ENCODE peak calls at places on chromosomes 13 and 19, in eight cellular contexts. K, G, O, V, Q, B, R and H are unnamed samples.

GRCh38 chr13:20400774-20401173 is 124.9 kb downstream of the CRYL1 start:
- DNase-seq in K (no peak), G (no peak), O (no peak), V (no peak), Q (peak; percentile 22), B (no peak), R (no peak), H (no peak)

GRCh38 chr13:40116008-40116407 is 460.5 kb downstream of the COG6 start:
- DNase-seq in K (peak; percentile 17), G (no peak), O (peak; percentile 61), V (peak; percentile 46), Q (peak; percentile 99), B (no peak), R (no peak), H (no peak)

GRCh38 chr13:95264225-95264624 is 37.0 kb downstream of the ABCC4 start:
- DNase-seq in K (no peak), G (no peak), O (no peak), V (no peak), Q (no peak), B (no peak), R (no peak), H (no peak)

GRCh38 chr19:37227996-37228395 is 10.0 kb downstream of the ZNF383 start:
- DNase-seq in K (no peak), G (no peak), O (peak; percentile 48), V (no peak), Q (no peak), B (no peak), R (peak; percentile 35), H (peak; percentile 48)

GRCh38 chr19:8306235-8307054 is 1.7 kb downstream of the CD320 start:
- DNase-seq in K (no peak), G (no peak), O (peak; percentile 2), V (peak; percentile 45), Q (no peak), B (no peak), R (no peak), H (no peak)

GRCh38 chr19:43541920-43542650 is 9.1 kb downstream of the ZNF575 start:
- DNase-seq in K (no peak), G (no peak), O (no peak), V (no peak), Q (no peak), B (no peak), R (no peak), H (no peak)

GRCh38 chr19:49214701-49215100 is 57.1 kb downstream of the TRPM4 start:
- DNase-seq in K (no peak), G (peak; percentile 51), O (no peak), V (peak; percentile 3), Q (no peak), B (no peak), R (no peak), H (no peak)

GRCh38 chr19:17255150-17255621 is 9.4 kb downstream of the USHBP1 start:
- DNase-seq in K (no peak), G (no peak), O (no peak), V (no peak), Q (no peak), B (no peak), R (no peak), H (no peak)

GRCh38 chr19:20167020-20167644 is at the start of gene ZNF486:
- DNase-seq in K (peak; percentile 90), G (peak; percentile 34), O (peak; percentile 95), V (peak; percentile 24), Q (peak; percentile 96), B (peak; percentile 90), R (no peak), H (peak; percentile 82)

GRCh38 chr13:99371956-99372355 is 64.8 kb upstream of the GPR183 start:
- DNase-seq in K (peak; percentile 65), G (no peak), O (peak; percentile 71), V (no peak), Q (no peak), B (peak; percentile 27), R (no peak), H (no peak)

GRCh38 chr13:80436571-80437169 is 95.7 kb upstream of the SPRY2 start:
- DNase-seq in K (no peak), G (no peak), O (no peak), V (no peak), Q (peak; percentile 62), B (no peak), R (no peak), H (no peak)

GRCh38 chr19:3368441-3368795 is 2.0 kb downstream of the NFIC start:
- DNase-seq in K (no peak), G (no peak), O (no peak), V (peak; percentile 41), Q (no peak), B (no peak), R (no peak), H (no peak)

GRCh38 chr13:111337206-111337605 is 16.8 kb downstream of the TEX29 start:
- DNase-seq in K (no peak), G (no peak), O (no peak), V (no peak), Q (peak; percentile 77), B (no peak), R (no peak), H (no peak)

GRCh38 chr13:99087954-99088491 is 110.2 kb upstream of the DOCK9 start:
- DNase-seq in K (peak; percentile 22), G (peak; percentile 31), O (peak; percentile 40), V (no peak), Q (no peak), B (no peak), R (peak; percentile 72), H (no peak)

GRCh38 chr19:39474139-39474620 is 6.5 kb upstream of the TIMM50 start:
- DNase-seq in K (peak; percentile 71), G (peak; percentile 68), O (peak; percentile 80), V (peak; percentile 74), Q (peak; percentile 46), B (peak; percentile 9), R (no peak), H (no peak)

GRCh38 chr13:30308548-30308947 is 1.2 kb upstream of the KATNAL1 start:
- DNase-seq in K (no peak), G (no peak), O (peak; percentile 31), V (peak; percentile 38), Q (peak; percentile 85), B (no peak), R (no peak), H (no peak)

GRCh38 chr13:30045916-30046704 is 195.7 kb upstream of the UBL3 start:
- DNase-seq in K (no peak), G (no peak), O (no peak), V (no peak), Q (peak; percentile 44), B (no peak), R (no peak), H (no peak)

GRCh38 chr19:35509018-35509652 is 4.3 kb downstream of the DMKN start:
- DNase-seq in K (no peak), G (no peak), O (peak; percentile 43), V (no peak), Q (no peak), B (no peak), R (no peak), H (no peak)

GRCh38 chr19:33737704-33738103 is 59.0 kb upstream of the KCTD15 start:
- DNase-seq in K (no peak), G (no peak), O (no peak), V (no peak), Q (no peak), B (no peak), R (no peak), H (no peak)

GRCh38 chr19:58154287-58154678 is 3.7 kb upstream of the ZNF329 start:
- DNase-seq in K (no peak), G (no peak), O (no peak), V (no peak), Q (peak; percentile 57), B (peak; percentile 15), R (no peak), H (no peak)

GRCh38 chr13:67383358-67383757 is 153.2 kb upstream of the PCDH9 start:
- DNase-seq in K (no peak), G (no peak), O (no peak), V (no peak), Q (peak; percentile 59), B (no peak), R (no peak), H (no peak)

GRCh38 chr19:34772697-34773554 is at the start of gene ZNF599:
- DNase-seq in K (peak; percentile 82), G (peak; percentile 80), O (peak; percentile 92), V (peak; percentile 84), Q (peak; percentile 92), B (peak; percentile 83), R (peak; percentile 86), H (peak; percentile 75)

GRCh38 chr13:88622362-88622973 is 951.3 kb downstream of the SLITRK5 start:
- DNase-seq in K (no peak), G (no peak), O (no peak), V (no peak), Q (peak; percentile 6), B (no peak), R (no peak), H (no peak)

GRCh38 chr13:73325351-73326214 is 266.8 kb downstream of the KLF5 start:
- DNase-seq in K (no peak), G (no peak), O (no peak), V (no peak), Q (no peak), B (no peak), R (no peak), H (no peak)

GRCh38 chr19:5507056-5507624 is 51.9 kb downstream of the ZNRF4 start:
- DNase-seq in K (no peak), G (no peak), O (no peak), V (no peak), Q (no peak), B (no peak), R (no peak), H (no peak)

GRCh38 chr19:10998045-10998533 is 37.3 kb downstream of the SMARCA4 start:
- DNase-seq in K (no peak), G (no peak), O (no peak), V (no peak), Q (peak; percentile 30), B (no peak), R (no peak), H (no peak)

GRCh38 chr13:25980255-25980654 is 71.6 kb downstream of the SHISA2 start:
- DNase-seq in K (no peak), G (no peak), O (no peak), V (no peak), Q (peak; percentile 8), B (no peak), R (no peak), H (peak; percentile 69)

GRCh38 chr19:1624458-1624857 is 19.2 kb upstream of the UQCR11 start:
- DNase-seq in K (peak; percentile 35), G (peak; percentile 77), O (peak; percentile 68), V (peak; percentile 71), Q (peak; percentile 49), B (no peak), R (no peak), H (peak; percentile 57)

GRCh38 chr19:461664-462551 is 1.1 kb upstream of the SHC2 start:
- DNase-seq in K (no peak), G (no peak), O (peak; percentile 9), V (peak; percentile 93), Q (no peak), B (peak; percentile 24), R (peak; percentile 22), H (no peak)

GRCh38 chr19:9673912-9674668 is 810 bp downstream of the ZNF562 start:
- DNase-seq in K (no peak), G (no peak), O (peak; percentile 32), V (no peak), Q (peak; percentile 4), B (no peak), R (no peak), H (no peak)

GRCh38 chr19:13521066-13521465 is 14.8 kb upstream of the CACNA1A start:
- DNase-seq in K (no peak), G (no peak), O (no peak), V (peak; percentile 64), Q (no peak), B (no peak), R (no peak), H (no peak)

GRCh38 chr19:371501-372160 is 27.0 kb upstream of the MIER2 start:
- DNase-seq in K (no peak), G (no peak), O (no peak), V (no peak), Q (peak; percentile 7), B (no peak), R (no peak), H (no peak)

GRCh38 chr13:28585557-28585956 is 73.4 kb upstream of the POMP start:
- DNase-seq in K (no peak), G (no peak), O (no peak), V (no peak), Q (no peak), B (no peak), R (no peak), H (no peak)

GRCh38 chr13:23987331-23987730 is 90.0 kb upstream of the C1QTNF9B start:
- DNase-seq in K (no peak), G (no peak), O (no peak), V (no peak), Q (peak; percentile 65), B (no peak), R (no peak), H (no peak)